ENCODE peak calls at places on chromosomes 4 and X, in eight cellular contexts. K is NCI-H1092; H is memory B cell; Z is hepatic stellate cell; U is HS-5; T is BJ; A is CD4-positive, alpha-beta T cell; C is aorta. P is an unnamed sample.

GRCh38 chr4:105417624-105418023 is 56.2 kb downstream of the PPA2 start:
- DNase-seq in C (no peak), A (no peak), T (no peak), U (no peak), H (no peak), Z (no peak), K (no peak), P (no peak)

GRCh38 chrX:103817502-103817901 is 14.6 kb downstream of the RAB9B start:
- DNase-seq in H (peak; percentile 36), T (no peak), U (peak; percentile 37), A (no peak), Z (no peak), C (no peak), K (peak; percentile 51), P (no peak)

GRCh38 chrX:30941898-30942297 is 52.8 kb upstream of the TAB3 start:
- DNase-seq in Z (no peak), A (no peak), T (no peak), U (no peak), K (no peak), C (no peak), H (no peak), P (no peak)

GRCh38 chr4:144449623-144450022 is 196.3 kb upstream of the HHIP start:
- DNase-seq in K (no peak), Z (peak; percentile 16), H (no peak), A (no peak), U (no peak), C (no peak), T (no peak), P (no peak)

GRCh38 chr4:138834029-138834428 is 181.6 kb upstream of the NOCT start:
- DNase-seq in Z (no peak), T (no peak), C (no peak), H (no peak), K (no peak), A (no peak), U (no peak), P (no peak)

GRCh38 chr4:98780111-98780549 is 121.7 kb upstream of the TSPAN5 start:
- DNase-seq in C (no peak), Z (peak; percentile 22), A (no peak), K (no peak), U (no peak), T (no peak), H (no peak), P (no peak)

GRCh38 chrX:70969635-70970481 is 39.0 kb upstream of the SLC7A3 start:
- DNase-seq in Z (no peak), T (no peak), K (no peak), A (no peak), H (no peak), U (no peak), C (no peak), P (no peak)

GRCh38 chr4:157291071-157291470 is 70.5 kb downstream of the GRIA2 start:
- DNase-seq in C (no peak), A (no peak), K (no peak), T (no peak), H (no peak), Z (no peak), U (no peak), P (no peak)

GRCh38 chr4:151322565-151322964 is 2.8 kb downstream of the SH3D19 start:
- DNase-seq in T (peak; percentile 17), H (no peak), C (no peak), A (no peak), K (no peak), U (no peak), Z (no peak), P (no peak)

GRCh38 chr4:83189631-83190136 is 75.2 kb upstream of the PLAC8 start:
- DNase-seq in A (no peak), U (no peak), C (no peak), Z (no peak), H (no peak), K (no peak), T (no peak), P (no peak)

GRCh38 chrX:125289920-125290319 is 29.8 kb upstream of the TEX13C start:
- DNase-seq in A (no peak), T (no peak), H (no peak), U (no peak), K (no peak), Z (no peak), C (no peak), P (no peak)

GRCh38 chr4:74174941-74175340 is 17.0 kb downstream of the MTHFD2L start:
- DNase-seq in Z (no peak), K (no peak), H (no peak), T (no peak), U (no peak), C (no peak), A (no peak), P (no peak)

GRCh38 chr4:70613182-70613892 is 15.2 kb upstream of the ENAM start:
- DNase-seq in T (no peak), C (no peak), U (no peak), Z (no peak), K (no peak), H (no peak), A (no peak), P (no peak)

GRCh38 chrX:78532363-78532762 is 126.8 kb downstream of the RTL3 start:
- DNase-seq in A (no peak), C (no peak), U (no peak), H (no peak), T (no peak), Z (no peak), K (no peak), P (no peak)

GRCh38 chrX:94204524-94204923 is 530.5 kb downstream of the FAM133A start:
- DNase-seq in U (no peak), H (no peak), C (no peak), Z (no peak), K (no peak), A (no peak), T (no peak), P (no peak)

GRCh38 chrX:25196221-25196620 is 180.5 kb upstream of the ARX start:
- DNase-seq in Z (no peak), U (no peak), C (no peak), T (no peak), H (no peak), A (no peak), K (no peak), P (no peak)

GRCh38 chrX:119190736-119191282 is 45.3 kb upstream of the PGRMC1 start:
- DNase-seq in C (no peak), K (no peak), Z (no peak), A (no peak), T (no peak), H (no peak), U (no peak), P (no peak)

GRCh38 chr4:104743141-104743748 is 248.6 kb upstream of the CXXC4 start:
- DNase-seq in H (peak; percentile 22), K (no peak), Z (no peak), C (no peak), U (no peak), A (no peak), T (no peak), P (no peak)

GRCh38 chr4:55398966-55399365 is 3.2 kb downstream of the TMEM165 start:
- DNase-seq in H (no peak), U (no peak), K (no peak), T (no peak), A (no peak), Z (no peak), C (no peak), P (no peak)

GRCh38 chr4:158016511-158016910 is 156.3 kb downstream of the GASK1B start:
- DNase-seq in C (no peak), A (no peak), Z (no peak), H (no peak), T (no peak), U (peak; percentile 32), K (no peak), P (no peak)

GRCh38 chr4:119721878-119722277 is 93.3 kb upstream of the PDE5A start:
- DNase-seq in U (no peak), A (no peak), K (no peak), C (no peak), H (no peak), T (no peak), Z (no peak), P (no peak)

P was measured in epithelial cell of prostate.